ENCODE peak calls at places on chromosomes 4 and X, in four cellular contexts. E, A, Q and Z are unnamed samples.

GRCh38 chr4:139367421-139368090 is 65.3 kb upstream of the NDUFC1 start:
- DNase-seq in A (no peak), Q (peak), E (no peak), Z (no peak)

GRCh38 chr4:6354626-6355025 is 85.0 kb downstream of the WFS1 start:
- DNase-seq in E (no peak), A (no peak), Q (no peak), Z (no peak)

GRCh38 chr4:41079871-41080565 is 134.3 kb downstream of the APBB2 start:
- DNase-seq in A (no peak), E (no peak), Q (no peak), Z (no peak)

GRCh38 chr4:80471701-80472100 is 136.2 kb downstream of the CFAP299 start:
- DNase-seq in Q (peak), E (peak), A (no peak), Z (peak)

GRCh38 chr4:10697071-10697470 is 12.5 kb upstream of the CLNK start:
- DNase-seq in Q (no peak), A (no peak), E (no peak), Z (no peak)

GRCh38 chr4:30537462-30537861 is 182.7 kb upstream of the PCDH7 start:
- DNase-seq in E (no peak), Q (peak), A (no peak), Z (no peak)

GRCh38 chrX:107935200-107935599 is 47.0 kb downstream of the TEX13B start:
- DNase-seq in E (no peak), A (no peak), Q (peak), Z (peak)

GRCh38 chr4:180164799-180165198 is 2078.4 kb upstream of the TENM3 start:
- DNase-seq in A (no peak), Q (no peak), E (no peak), Z (no peak)

GRCh38 chr4:34323549-34324325 is 1920.6 kb downstream of the ARAP2 start:
- DNase-seq in A (no peak), E (no peak), Q (no peak), Z (no peak)

GRCh38 chrX:13005671-13006473 is 31.0 kb downstream of the TMSB4X start:
- DNase-seq in Q (no peak), E (no peak), A (no peak), Z (no peak)